ENCODE peak calls at places on chromosomes 2 and 18, in six cellular contexts. O is activated CD4-positive, alpha-beta T cell treated with anti-CD3 and anti-CD28 coated beads, Interleukin-2, amount 50 U/mL, for 4 hours; M is dermis microvascular lymphatic vessel endothelial cell; Q is A172; B is T-helper 1 cell; Y is lower leg skin. V is an unnamed sample.

GRCh38 chr18:2538844-2539243 is 32.5 kb downstream of the METTL4 start:
- DNase-seq in O (no peak), Q (no peak), M (no peak), Y (no peak), B (no peak), V (no peak)

GRCh38 chr2:159456500-159457426 is 159.6 kb downstream of the BAZ2B start:
- DNase-seq in Q (no peak), O (no peak), Y (no peak), B (no peak), M (peak; percentile 5), V (no peak)

GRCh38 chr2:221716434-221717303 is 144.6 kb upstream of the EPHA4 start:
- DNase-seq in Q (peak; percentile 50), Y (no peak), M (no peak), B (no peak), O (no peak), V (no peak)

GRCh38 chr2:187469538-187469937 is 21.5 kb upstream of the CALCRL start:
- DNase-seq in B (no peak), M (no peak), Q (no peak), Y (no peak), O (no peak), V (no peak)

GRCh38 chr2:237408280-237408679 is 5.7 kb downstream of the COL6A3 start:
- DNase-seq in B (no peak), M (no peak), Y (no peak), Q (no peak), O (no peak), V (no peak)

GRCh38 chr2:7868836-7869235 is 813.0 kb upstream of the ID2 start:
- DNase-seq in Q (no peak), O (no peak), M (no peak), B (no peak), Y (no peak), V (no peak)

GRCh38 chr2:234947556-234947955 is 4.3 kb upstream of the SH3BP4 start:
- DNase-seq in B (no peak), Q (no peak), O (no peak), M (no peak), Y (no peak), V (no peak)

GRCh38 chr2:226730487-226730886 is 69.1 kb downstream of the IRS1 start:
- DNase-seq in Q (no peak), M (no peak), O (no peak), B (no peak), Y (no peak), V (no peak)

GRCh38 chr18:46481048-46481846 is 175.8 kb downstream of the LOXHD1 start:
- DNase-seq in B (peak; percentile 41), Y (peak; percentile 75), M (peak; percentile 54), O (peak; percentile 43), Q (peak; percentile 5), V (peak; percentile 34)

GRCh38 chr2:165251361-165251760 is 12.1 kb downstream of the SCN2A start:
- DNase-seq in B (no peak), M (no peak), Y (no peak), O (no peak), Q (no peak), V (no peak)

GRCh38 chr2:234003972-234004617 is 46.4 kb upstream of the SPP2 start:
- DNase-seq in O (peak; percentile 4), Y (no peak), B (peak; percentile 33), Q (peak; percentile 98), M (peak; percentile 35), V (no peak)

GRCh38 chr2:9060819-9061218 is 57.3 kb upstream of the MBOAT2 start:
- DNase-seq in O (no peak), B (no peak), M (no peak), Y (no peak), Q (no peak), V (no peak)

GRCh38 chr2:20614201-20615045 is 36.5 kb downstream of the HS1BP3 start:
- DNase-seq in B (no peak), O (no peak), Q (peak; percentile 57), Y (peak; percentile 84), M (peak; percentile 37), V (no peak)

GRCh38 chr18:69127844-69128486 is 272.7 kb upstream of the DOK6 start:
- DNase-seq in B (no peak), Q (no peak), O (no peak), M (no peak), Y (no peak), V (no peak)

GRCh38 chr2:138827426-138828054 is 47.4 kb upstream of the NXPH2 start:
- DNase-seq in B (peak; percentile 36), M (peak; percentile 69), O (no peak), Q (peak; percentile 84), Y (no peak), V (no peak)